ENCODE peak calls at places on chromosome 16, in nine cellular contexts. V, X, G, R, J, K, U, O and I are unnamed samples.

GRCh38 chr16:68617735-68618134 is 27.4 kb upstream of the CDH3 start:
- DNase-seq in V (no peak), X (no peak), G (no peak), R (no peak), J (no peak), K (no peak), U (no peak), O (no peak), I (no peak)

GRCh38 chr16:54177052-54177856 is 109.3 kb downstream of the IRX3 start:
- DNase-seq in V (peak), X (no peak), G (no peak), R (no peak), J (no peak), K (no peak), U (no peak), O (no peak), I (no peak)

GRCh38 chr16:69762843-69763556 is 868 bp downstream of the WWP2 start:
- DNase-seq in V (no peak), X (no peak), G (peak), R (no peak), J (no peak), K (peak), U (no peak), O (peak), I (no peak)

GRCh38 chr16:14071576-14072271 is 605 bp downstream of the MRTFB start:
- DNase-seq in V (no peak), X (no peak), G (no peak), R (no peak), J (no peak), K (no peak), U (no peak), O (no peak), I (no peak)

GRCh38 chr16:57600048-57600835 is 28.2 kb upstream of the ADGRG1 start:
- DNase-seq in V (peak), X (peak), G (peak), R (no peak), J (peak), K (peak), U (no peak), O (peak), I (peak)

GRCh38 chr16:57064995-57065394 is 27.4 kb upstream of the CPNE2 start:
- DNase-seq in V (no peak), X (no peak), G (no peak), R (no peak), J (no peak), K (no peak), U (no peak), O (no peak), I (no peak)

GRCh38 chr16:24540575-24541240 is 1.3 kb downstream of the RBBP6 start:
- DNase-seq in V (no peak), X (no peak), G (peak), R (no peak), J (no peak), K (peak), U (no peak), O (peak), I (no peak)

GRCh38 chr16:55922662-55923061 is 47.5 kb upstream of the CES5A start:
- DNase-seq in V (no peak), X (no peak), G (no peak), R (no peak), J (no peak), K (no peak), U (no peak), O (no peak), I (no peak)

GRCh38 chr16:11796227-11797165 is 562 bp downstream of the ZC3H7A start:
- DNase-seq in V (peak), X (peak), G (peak), R (no peak), J (peak), K (peak), U (peak), O (peak), I (peak)

GRCh38 chr16:58628845-58629680 is 563 bp downstream of the CNOT1 start:
- DNase-seq in V (peak), X (peak), G (peak), R (no peak), J (peak), K (peak), U (peak), O (peak), I (peak)

GRCh38 chr16:27223226-27223610 is 19.9 kb downstream of the KDM8 start:
- DNase-seq in V (no peak), X (no peak), G (no peak), R (no peak), J (no peak), K (no peak), U (no peak), O (no peak), I (no peak)
- TF ChIP-seq CTCF in V (no peak), X (no peak), G (no peak), R (peak), J (no peak), K (peak), U (no peak), O (no peak), I (no peak)

GRCh38 chr16:51982715-51983680 is 563.9 kb downstream of the TOX3 start:
- DNase-seq in V (no peak), X (no peak), G (peak), R (peak), J (peak), K (peak), U (peak), O (peak), I (no peak)
- TF ChIP-seq CTCF in V (no peak), X (peak), G (peak), R (peak), J (peak), K (peak), U (peak), O (peak), I (peak)

GRCh38 chr16:22198547-22199293 is 7.4 kb upstream of the EEF2K start:
- DNase-seq in V (no peak), X (no peak), G (no peak), R (no peak), J (no peak), K (peak), U (no peak), O (no peak), I (no peak)
- TF ChIP-seq CTCF in V (no peak), X (no peak), G (no peak), R (peak), J (no peak), K (peak), U (no peak), O (no peak), I (no peak)

GRCh38 chr16:1220841-1221627 is 4.0 kb downstream of the TPSG1 start:
- DNase-seq in V (no peak), X (no peak), G (no peak), R (no peak), J (no peak), K (no peak), U (no peak), O (no peak), I (no peak)
- TF ChIP-seq CTCF in V (no peak), X (no peak), G (no peak), R (no peak), J (no peak), K (no peak), U (no peak), O (no peak), I (no peak)

GRCh38 chr16:85055503-85056210 is 28.1 kb downstream of the KIAA0513 start:
- DNase-seq in V (no peak), X (no peak), G (peak), R (peak), J (peak), K (peak), U (peak), O (peak), I (no peak)

GRCh38 chr16:85056211-85056748 is 28.7 kb downstream of the KIAA0513 start:
- DNase-seq in V (no peak), X (no peak), G (no peak), R (no peak), J (no peak), K (peak), U (no peak), O (peak), I (no peak)

GRCh38 chr16:85057948-85058347 is 30.4 kb downstream of the KIAA0513 start:
- DNase-seq in V (no peak), X (no peak), G (no peak), R (no peak), J (no peak), K (no peak), U (no peak), O (peak), I (no peak)

GRCh38 chr16:85058909-85059308 is 31.3 kb downstream of the KIAA0513 start:
- DNase-seq in V (no peak), X (no peak), G (no peak), R (no peak), J (no peak), K (no peak), U (no peak), O (no peak), I (no peak)

GRCh38 chr16:85057212-85057889 is 29.8 kb downstream of the KIAA0513 start:
- DNase-seq in V (no peak), X (no peak), G (peak), R (no peak), J (peak), K (no peak), U (no peak), O (peak), I (no peak)
- TF ChIP-seq CTCF in V (no peak), X (peak), G (peak), R (peak), J (peak), K (peak), U (no peak), O (no peak), I (peak)

GRCh38 chr16:48434653-48435318 is 49.6 kb upstream of the SIAH1 start:
- DNase-seq in V (no peak), X (no peak), G (no peak), R (no peak), J (no peak), K (peak), U (no peak), O (no peak), I (no peak)

GRCh38 chr16:48433116-48433848 is 48.1 kb upstream of the SIAH1 start:
- DNase-seq in V (no peak), X (no peak), G (no peak), R (no peak), J (no peak), K (no peak), U (no peak), O (no peak), I (no peak)

GRCh38 chr16:48433849-48434530 is 48.8 kb upstream of the SIAH1 start:
- DNase-seq in V (no peak), X (no peak), G (no peak), R (no peak), J (no peak), K (no peak), U (no peak), O (no peak), I (no peak)

GRCh38 chr16:48435906-48436305 is 50.7 kb upstream of the SIAH1 start:
- DNase-seq in V (no peak), X (no peak), G (peak), R (no peak), J (no peak), K (no peak), U (no peak), O (no peak), I (no peak)

GRCh38 chr16:48435319-48435682 is 50.1 kb upstream of the SIAH1 start:
- DNase-seq in V (no peak), X (no peak), G (peak), R (no peak), J (no peak), K (no peak), U (no peak), O (no peak), I (no peak)
- TF ChIP-seq CTCF in V (no peak), X (no peak), G (no peak), R (no peak), J (no peak), K (peak), U (no peak), O (no peak), I (no peak)

GRCh38 chr16:67370686-67371085 is 22.6 kb downstream of the TPPP3 start:
- DNase-seq in V (no peak), X (no peak), G (no peak), R (no peak), J (no peak), K (no peak), U (no peak), O (no peak), I (no peak)
- TF ChIP-seq CTCF in V (no peak), X (no peak), G (no peak), R (no peak), J (no peak), K (no peak), U (no peak), O (no peak), I (no peak)

DNA sequence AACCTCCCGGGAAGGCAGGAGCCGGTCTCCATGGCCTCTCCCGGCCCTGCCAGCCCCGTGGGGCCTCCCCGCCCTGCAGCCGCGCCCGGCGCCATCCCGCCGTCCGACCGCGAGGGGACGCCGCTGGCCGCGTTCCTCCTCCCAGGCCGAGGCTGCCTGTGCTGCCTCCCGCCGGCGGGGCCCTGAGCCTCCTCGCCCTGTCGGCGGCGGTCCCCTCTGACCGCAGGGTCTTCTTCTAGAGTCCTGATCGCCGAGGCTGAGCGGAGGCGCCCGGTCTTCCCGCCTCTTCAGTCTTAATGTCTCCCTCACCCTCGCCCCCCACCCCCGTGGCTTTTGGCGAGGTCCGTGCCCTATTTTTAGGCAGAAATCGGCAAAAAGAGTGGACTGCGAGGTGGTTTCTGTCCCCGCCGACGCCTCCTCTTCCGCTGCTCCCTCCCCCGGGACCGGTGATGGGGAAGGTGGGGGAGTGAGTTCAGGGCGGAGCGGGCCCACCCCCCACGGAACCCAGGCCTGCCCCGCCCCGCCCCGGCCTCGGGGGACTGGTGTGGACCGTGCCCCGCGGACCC is 794 bp upstream of the CPNE7 start:
- DNase-seq in V (no peak), X (peak), G (peak), R (no peak), J (peak), K (peak), U (no peak), O (peak), I (peak)
- TF ChIP-seq CTCF in V (no peak), X (peak), G (peak), R (peak), J (no peak), K (peak), U (peak), O (peak), I (peak)